ENCODE peak calls at places on chromosomes 3 and 15, in eight cellular contexts. W is CD8-positive, alpha-beta memory T cell; S is NCI-H1105; Z is fibroblast of villous mesenchyme; M is occipital lobe; E is stimulated activated CD8-positive, alpha-beta memory T cell treated with anti-CD3 and anti-CD28 coated beads, Interleukin-12 subunit alpha, Interleukin-12 subunit beta, amount 100 ng/mL, for 1 hour; R is ovary; N is progenitor cell of endocrine pancreas. K is an unnamed sample.

GRCh38 chr15:48695088-48695834 is 49.8 kb upstream of the FBN1 start:
- DNase-seq in W (no peak), E (no peak), N (no peak), R (no peak), Z (peak), M (no peak), S (no peak), K (no peak)

GRCh38 chr15:71313806-71314205 is 198.5 kb downstream of the THSD4 start:
- DNase-seq in E (no peak), R (no peak), W (no peak), N (no peak), S (no peak), M (no peak), Z (no peak), K (no peak)

GRCh38 chr15:52762621-52763020 is 27.5 kb downstream of the ONECUT1 start:
- DNase-seq in Z (no peak), N (no peak), R (no peak), E (no peak), S (no peak), M (no peak), W (no peak), K (no peak)

GRCh38 chr15:23912191-23912590 is 225.1 kb upstream of the NDN start:
- DNase-seq in N (peak), Z (no peak), M (no peak), S (peak), R (no peak), E (no peak), W (no peak), K (no peak)

GRCh38 chr3:141764041-141764440 is 833 bp downstream of the GRK7 start:
- DNase-seq in S (no peak), Z (no peak), W (no peak), E (no peak), R (no peak), M (no peak), N (no peak), K (no peak)

GRCh38 chr3:13462125-13462629 is 17.9 kb upstream of the HDAC11 start:
- DNase-seq in N (no peak), M (no peak), E (no peak), S (no peak), R (no peak), W (no peak), Z (no peak), K (no peak)

GRCh38 chr15:64515825-64516224 is 55.4 kb downstream of the ZNF609 start:
- DNase-seq in M (no peak), N (no peak), Z (no peak), S (no peak), W (no peak), R (no peak), E (no peak), K (no peak)

GRCh38 chr3:72234394-72234793 is 449.4 kb upstream of the PROK2 start:
- DNase-seq in S (no peak), Z (peak), E (no peak), R (no peak), N (no peak), W (no peak), M (no peak), K (no peak)

GRCh38 chr3:190566043-190566933 is 52.4 kb downstream of the IL1RAP start:
- DNase-seq in S (no peak), N (no peak), E (no peak), Z (peak), R (peak), M (no peak), W (no peak), K (peak)

GRCh38 chr3:64696896-64697295 is 9.1 kb upstream of the ADAMTS9 start:
- DNase-seq in R (no peak), S (no peak), W (no peak), E (no peak), Z (no peak), M (no peak), N (no peak), K (no peak)

GRCh38 chr3:194691481-194692281 is 6.0 kb downstream of the FAM43A start:
- DNase-seq in S (no peak), N (no peak), Z (no peak), W (no peak), E (no peak), R (no peak), M (no peak), K (no peak)

GRCh38 chr3:122572940-122573412 is 4.5 kb upstream of the PARP15 start:
- DNase-seq in Z (peak), M (no peak), R (no peak), W (no peak), E (no peak), N (no peak), S (no peak), K (peak)

GRCh38 chr3:112734718-112735350 is 93.9 kb upstream of the CCDC80 start:
- DNase-seq in N (peak), S (peak), M (no peak), Z (peak), W (peak), R (no peak), E (peak), K (peak)

GRCh38 chr15:27685638-27686037 is 413.5 kb downstream of the OCA2 start:
- DNase-seq in S (no peak), M (no peak), R (no peak), W (no peak), N (no peak), Z (no peak), E (no peak), K (no peak)

GRCh38 chr3:29363110-29363509 is 82.2 kb downstream of the RBMS3 start:
- DNase-seq in Z (peak), R (no peak), S (no peak), E (no peak), W (no peak), N (no peak), M (no peak), K (no peak)